ENCODE peak calls at places on chromosomes 11 and 22, in four cellular contexts. Q, Z, A and T are unnamed samples. For H3K36me3, the result is how much of the 10 kb centered on the place peaks cover.

GRCh38 chr11:111602865-111603632 is 800 bp downstream of the SIK2 start:
- DNase-seq in Q (no peak), Z (no peak), A (peak), T (peak)

GRCh38 chr22:49979587-49980264 is 19.2 kb downstream of the PIM3 start:
- DNase-seq in Q (peak), Z (no peak), A (no peak), T (no peak)

GRCh38 chr22:23240639-23241389 is 60.5 kb downstream of the BCR start:
- DNase-seq in Q (peak), Z (no peak), A (no peak), T (no peak)

GRCh38 chr22:46073683-46074504 is 76.4 kb upstream of the PPARA start:
- DNase-seq in Q (no peak), Z (peak), A (peak), T (peak)

GRCh38 chr11:98862169-98862568 is 158.6 kb upstream of the CNTN5 start:
- DNase-seq in Q (no peak), Z (no peak), A (no peak), T (no peak)

GRCh38 chr11:77819921-77820564 is 479 bp downstream of the RSF1 start:
- DNase-seq in Q (peak), Z (peak), A (peak), T (peak)

GRCh38 chr22:17366830-17367229 is 2.4 kb upstream of the CECR2 start:
- DNase-seq in Q (peak), Z (peak), A (peak), T (peak)

GRCh38 chr11:84260862-84261261 is 974.7 kb upstream of the CCDC90B start:
- DNase-seq in Q (peak), Z (no peak), A (no peak), T (no peak)

GRCh38 chr11:102196816-102197215 is 86.6 kb downstream of the YAP1 start:
- DNase-seq in Q (no peak), Z (no peak), A (no peak), T (no peak)

GRCh38 chr22:17803871-17804270 is 29.6 kb upstream of the BID start:
- DNase-seq in Q (no peak), Z (no peak), A (no peak), T (no peak)

GRCh38 chr11:18987454-18988231 is 48.4 kb upstream of the MRGPRX1 start:
- DNase-seq in Q (no peak), Z (no peak), A (no peak), T (no peak)

GRCh38 chr11:30342736-30343166 is 19.8 kb downstream of the ARL14EP start:
- DNase-seq in Q (no peak), Z (no peak), A (no peak), T (no peak)

DNA sequence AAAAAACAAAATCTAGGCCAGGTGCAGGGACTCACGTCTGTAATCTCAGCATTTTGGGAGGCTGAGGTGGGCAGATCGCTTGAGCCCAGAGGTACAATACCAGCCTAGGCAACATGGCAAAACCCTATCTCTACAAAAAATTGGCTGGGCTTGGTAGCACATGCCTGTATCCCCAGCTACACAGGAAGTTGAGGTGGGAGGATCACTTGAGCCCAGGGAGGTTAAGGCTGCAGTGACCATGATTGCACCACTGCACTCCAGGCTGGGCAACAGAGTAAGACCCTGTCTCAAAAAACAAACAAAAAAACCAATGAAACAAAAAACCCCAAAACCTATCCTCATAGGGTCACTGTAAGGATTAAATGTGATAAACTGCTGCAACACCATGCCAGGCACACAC is 32.9 kb downstream of the HIRA start:
- DNase-seq in Q (no peak), Z (no peak), A (no peak), T (no peak)
- H3K36me3 ChIP-seq in Q (half or more), Z (half or more), A (half or more), T (under half)

GRCh38 chr11:20103281-20103680 is 57.0 kb downstream of the DBX1 start:
- DNase-seq in Q (no peak), Z (no peak), A (no peak), T (no peak)
- H3K36me3 ChIP-seq in Q (half or more), Z (half or more), A (half or more), T (under half)

GRCh38 chr11:72014761-72015320 is 16.1 kb downstream of the IL18BP start:
- DNase-seq in Q (no peak), Z (no peak), A (no peak), T (no peak)

GRCh38 chr11:72012897-72013721 is 14.4 kb downstream of the IL18BP start:
- DNase-seq in Q (no peak), Z (peak), A (peak), T (peak)

GRCh38 chr11:72015511-72016061 is 16.9 kb downstream of the IL18BP start:
- DNase-seq in Q (peak), Z (no peak), A (no peak), T (peak)

GRCh38 chr11:72012091-72012630 is 13.5 kb downstream of the IL18BP start:
- DNase-seq in Q (no peak), Z (no peak), A (no peak), T (no peak)

DNA sequence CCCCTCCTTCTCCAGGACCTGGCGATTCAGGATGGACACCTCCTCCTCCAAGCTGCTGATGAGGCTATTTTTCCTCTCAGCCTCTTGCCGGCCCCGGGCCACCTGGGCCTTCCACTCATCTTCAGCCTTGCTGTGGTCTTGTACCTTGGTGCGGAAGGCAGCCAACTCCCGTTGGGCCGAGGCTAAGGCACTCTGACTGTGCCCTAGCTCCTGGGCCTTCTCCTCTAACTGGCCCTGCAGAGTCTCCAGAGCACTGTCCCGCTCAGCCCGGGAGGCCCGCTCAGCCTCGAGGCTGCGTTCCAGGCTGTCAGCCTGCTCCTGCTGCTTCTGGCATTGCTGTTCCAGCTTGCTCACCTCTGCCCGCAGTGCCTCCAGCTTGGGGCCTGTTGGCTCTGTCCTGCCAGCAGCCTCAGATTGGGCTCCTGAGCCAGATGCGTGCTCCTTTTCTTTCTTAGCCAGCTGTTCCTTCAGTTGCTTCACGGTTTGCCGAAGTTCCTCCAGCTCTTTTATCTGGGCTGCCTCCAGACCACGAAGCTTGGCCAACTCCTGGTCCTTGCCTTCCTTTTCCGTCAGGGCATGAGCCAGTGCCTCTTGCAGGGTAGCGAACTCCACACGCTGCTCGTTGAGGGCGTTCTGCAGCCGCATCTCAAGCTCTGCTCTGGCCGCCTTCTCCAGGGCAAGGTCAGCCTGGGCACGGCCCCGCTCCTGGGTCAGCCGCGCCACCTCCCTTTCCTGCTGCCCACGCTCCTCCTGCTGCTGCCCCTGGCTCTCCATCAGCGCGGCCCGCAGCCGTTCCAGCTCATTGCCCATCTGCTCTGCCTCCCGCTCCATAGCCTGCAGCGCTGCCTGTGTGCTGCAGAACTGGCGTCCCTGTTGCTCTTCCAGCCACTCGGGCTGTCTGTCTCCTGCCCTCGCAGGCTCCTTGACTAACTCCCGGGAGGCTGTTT is 15.3 kb downstream of the IL18BP start:
- DNase-seq in Q (no peak), Z (no peak), A (no peak), T (no peak)
- H3K36me3 ChIP-seq in Q (half or more), Z (half or more), A (half or more), T (under half)

GRCh38 chr11:61793084-61793828 is 545 bp downstream of the FEN1 start:
- DNase-seq in Q (peak), Z (no peak), A (no peak), T (no peak)

GRCh38 chr11:61796127-61796526 is 3.4 kb downstream of the FEN1 start:
- DNase-seq in Q (no peak), Z (no peak), A (no peak), T (no peak)

GRCh38 chr11:61795459-61795858 is 2.7 kb downstream of the FEN1 start:
- DNase-seq in Q (no peak), Z (no peak), A (no peak), T (no peak)

GRCh38 chr11:61793829-61794204 is 1.1 kb downstream of the FEN1 start:
- DNase-seq in Q (no peak), Z (no peak), A (no peak), T (no peak)

DNA sequence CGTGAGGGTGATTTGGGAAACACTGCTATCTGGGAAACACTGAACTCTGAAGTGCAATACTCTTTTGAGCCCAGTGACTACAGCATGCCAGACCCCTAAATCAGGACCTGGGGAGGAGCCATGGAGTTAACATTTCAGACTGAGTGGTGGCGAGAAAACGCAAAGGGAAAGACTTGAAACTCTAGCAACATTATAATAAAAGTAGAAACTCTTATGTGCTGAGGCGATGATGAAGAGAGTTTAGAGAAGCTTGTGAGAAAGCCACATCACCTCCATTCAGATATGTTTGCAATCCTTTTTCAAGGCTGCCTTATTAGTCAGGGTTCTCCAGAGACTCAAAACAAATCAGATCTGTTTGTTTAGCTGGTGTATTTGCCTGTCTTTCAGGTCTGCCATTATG is 1.9 kb downstream of the FEN1 start:
- DNase-seq in Q (no peak), Z (no peak), A (no peak), T (no peak)
- H3K36me3 ChIP-seq in Q (half or more), Z (under half), A (under half), T (under half)

GRCh38 chr11:12964650-12965049 is 44.5 kb upstream of the RASSF10 start:
- DNase-seq in Q (no peak), Z (no peak), A (no peak), T (no peak)
- H3K36me3 ChIP-seq in Q (under half), Z (under half), A (under half), T (under half)

DNA sequence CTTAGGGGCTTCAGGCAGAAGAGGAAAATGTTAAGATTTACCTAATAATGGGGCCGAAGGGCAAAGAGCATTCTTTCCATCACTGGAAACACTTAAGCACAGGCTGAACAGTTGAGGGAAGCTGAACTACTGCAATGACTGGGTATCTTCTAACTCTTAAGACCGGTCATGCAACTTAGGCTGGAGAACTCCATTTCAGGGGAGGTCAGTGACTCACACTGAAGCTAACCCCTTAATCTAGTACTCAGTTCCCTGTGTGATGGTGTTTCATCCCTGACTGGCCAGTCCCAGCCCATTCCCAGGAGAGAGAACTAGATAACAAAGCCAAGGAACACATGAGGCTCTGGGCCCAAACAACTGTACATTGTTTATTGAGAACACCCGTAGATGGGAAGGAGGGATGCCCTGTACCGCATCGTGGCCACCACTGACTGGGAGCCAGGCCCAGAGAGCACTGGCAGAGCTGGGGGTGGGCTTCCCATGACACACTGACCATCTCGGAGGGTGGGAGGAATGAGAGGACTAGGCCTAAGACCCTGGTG is 10.5 kb downstream of the RPL27A start:
- DNase-seq in Q (no peak), Z (no peak), A (no peak), T (no peak)
- H3K36me3 ChIP-seq in Q (half or more), Z (half or more), A (half or more), T (under half)

GRCh38 chr11:21656065-21656464 is 536.8 kb upstream of the ANO5 start:
- DNase-seq in Q (no peak), Z (no peak), A (no peak), T (no peak)
- H3K36me3 ChIP-seq in Q (under half), Z (under half), A (under half), T (under half)

GRCh38 chr22:38460367-38460952 is 5.5 kb upstream of the KCNJ4 start:
- DNase-seq in Q (no peak), Z (no peak), A (no peak), T (no peak)
- H3K36me3 ChIP-seq in Q (under half), Z (under half), A (under half), T (under half)

GRCh38 chr11:117354550-117354949 is 26.9 kb downstream of the CEP164 start:
- DNase-seq in Q (no peak), Z (no peak), A (no peak), T (no peak)
- H3K36me3 ChIP-seq in Q (under half), Z (half or more), A (half or more), T (under half)